ENCODE peak calls at places on chromosomes 2 and 18, in seven cellular contexts. T is SHP77 treated with DMSO at 0.1 percent for 48 hours; H is WERI-Rb-1; X is ovary; U is foreskin fibroblast; I is activated CD4-positive, alpha-beta T cell treated with anti-CD3 and anti-CD28 coated beads, Interleukin-2, amount 50 U/mL, for 48 hours; Z is central memory CD4-positive, alpha-beta T cell. J is an unnamed sample.
A peak's percentile ranks its signal among the peaks of the same experiment; 100 is the strongest.

GRCh38 chr2:5509362-5509761 is 182.8 kb upstream of the SOX11 start:
- DNase-seq in I (no peak), U (no peak), H (no peak), X (no peak), Z (no peak), T (no peak), J (no peak)

GRCh38 chr2:147082850-147083522 is 761.8 kb upstream of the ACVR2A start:
- DNase-seq in Z (peak; percentile 47), I (peak; percentile 34), X (no peak), H (peak; percentile 53), T (peak; percentile 3), U (peak; percentile 82), J (peak; percentile 71)

GRCh38 chr2:59083075-59083792 is 842.1 kb upstream of the FANCL start:
- DNase-seq in H (no peak), Z (no peak), X (no peak), T (no peak), U (no peak), I (no peak), J (no peak)

GRCh38 chr2:121648206-121648605 is 1.1 kb downstream of the CLASP1 start:
- DNase-seq in U (no peak), X (no peak), T (no peak), Z (no peak), H (no peak), I (no peak), J (no peak)

GRCh38 chr2:45510701-45511420 is 100.2 kb downstream of the SRBD1 start:
- DNase-seq in I (no peak), T (no peak), U (no peak), X (no peak), Z (no peak), H (no peak), J (no peak)

GRCh38 chr2:132577693-132578092 is 92.3 kb downstream of the LYPD1 start:
- DNase-seq in X (no peak), I (no peak), H (no peak), Z (no peak), U (no peak), T (no peak), J (no peak)

GRCh38 chr2:195498176-195498575 is 158.8 kb upstream of the SLC39A10 start:
- DNase-seq in Z (peak; percentile 55), T (no peak), H (peak; percentile 23), I (peak; percentile 51), U (peak; percentile 56), X (no peak), J (no peak)

GRCh38 chr18:72409923-72410322 is 134.2 kb downstream of the CBLN2 start:
- DNase-seq in I (no peak), T (no peak), X (no peak), H (no peak), Z (no peak), U (peak; percentile 9), J (no peak)

GRCh38 chr2:101418704-101419663 is 31.7 kb upstream of the CREG2 start:
- DNase-seq in T (no peak), Z (peak; percentile 55), I (peak; percentile 52), H (peak; percentile 51), X (no peak), U (peak; percentile 82), J (peak; percentile 64)

GRCh38 chr2:166841679-166842078 is 46.6 kb upstream of the XIRP2 start:
- DNase-seq in I (no peak), H (no peak), Z (no peak), X (no peak), T (no peak), U (no peak), J (no peak)

GRCh38 chr2:109429711-109430265 is 184.0 kb downstream of the SEPTIN10 start:
- DNase-seq in X (no peak), I (no peak), U (no peak), H (peak; percentile 4), Z (no peak), T (no peak), J (no peak)

GRCh38 chr2:38661306-38661705 is 4.6 kb upstream of the GALM start:
- DNase-seq in U (peak; percentile 56), Z (no peak), H (no peak), X (no peak), I (no peak), T (no peak), J (no peak)

GRCh38 chr2:28621172-28622100 is 125.6 kb downstream of the PLB1 start:
- DNase-seq in T (no peak), H (peak; percentile 45), U (peak; percentile 97), X (peak; percentile 66), Z (peak; percentile 95), I (peak; percentile 56), J (peak; percentile 94)

GRCh38 chr2:240461471-240462072 is 26.1 kb downstream of the GPC1 start:
- DNase-seq in Z (no peak), I (no peak), T (no peak), X (no peak), H (peak; percentile 7), U (no peak), J (no peak)

GRCh38 chr2:213757525-213757924 is 473.3 kb downstream of the SPAG16 start:
- DNase-seq in Z (no peak), I (no peak), X (no peak), U (no peak), T (no peak), H (no peak), J (no peak)

GRCh38 chr18:2979027-2979570 is 33.8 kb downstream of the LPIN2 start:
- DNase-seq in H (no peak), X (no peak), U (peak; percentile 90), Z (no peak), I (no peak), T (no peak), J (peak; percentile 19)

GRCh38 chr2:149572102-149572953 is 15.2 kb downstream of the MMADHC start:
- DNase-seq in Z (no peak), H (no peak), U (peak; percentile 72), T (no peak), I (no peak), X (no peak), J (peak; percentile 42)

GRCh38 chr2:202115385-202116060 is 42.5 kb downstream of the KIAA2012 start:
- DNase-seq in X (no peak), U (peak; percentile 71), H (no peak), T (no peak), Z (no peak), I (no peak), J (peak; percentile 72)

GRCh38 chr2:211175956-211176355 is 619.6 kb downstream of the CPS1 start:
- DNase-seq in X (no peak), U (no peak), T (no peak), Z (no peak), I (no peak), H (no peak), J (no peak)

GRCh38 chr2:9693138-9693520 is 62.3 kb upstream of the YWHAQ start:
- DNase-seq in I (no peak), T (no peak), Z (no peak), U (peak; percentile 78), H (no peak), X (no peak), J (peak; percentile 96)

GRCh38 chr18:73283788-73284187 is 416.0 kb upstream of the NETO1 start:
- DNase-seq in Z (no peak), X (no peak), U (peak; percentile 10), T (no peak), H (no peak), I (no peak), J (no peak)

GRCh38 chr2:209591021-209591420 is 167.2 kb downstream of the MAP2 start:
- DNase-seq in I (no peak), T (no peak), U (no peak), X (no peak), Z (no peak), H (no peak), J (no peak)

GRCh38 chr2:109173311-109174171 is 44.5 kb downstream of the SH3RF3 start:
- DNase-seq in I (no peak), X (peak; percentile 92), T (peak; percentile 21), Z (no peak), U (peak; percentile 93), H (no peak), J (peak; percentile 85)

GRCh38 chr2:75600418-75601088 is 39.8 kb upstream of the EVA1A start:
- DNase-seq in Z (no peak), T (no peak), I (no peak), U (peak; percentile 22), X (no peak), H (no peak), J (no peak)

GRCh38 chr18:9653390-9653789 is 39.0 kb upstream of the PPP4R1 start:
- DNase-seq in I (no peak), T (peak; percentile 13), U (peak; percentile 82), X (peak; percentile 37), Z (no peak), H (no peak), J (peak; percentile 31)

GRCh38 chr2:88656690-88657089 is 29.4 kb upstream of the EIF2AK3 start:
- DNase-seq in Z (no peak), U (peak; percentile 46), I (no peak), H (no peak), T (no peak), X (no peak), J (peak; percentile 31)

GRCh38 chr2:74050153-74050552 is 65.4 kb downstream of the TET3 start:
- DNase-seq in Z (no peak), I (no peak), H (no peak), T (no peak), U (no peak), X (no peak), J (no peak)

GRCh38 chr18:48632676-48633257 is 93.9 kb downstream of the CTIF start:
- DNase-seq in I (no peak), H (no peak), Z (no peak), U (no peak), X (no peak), T (no peak), J (no peak)

GRCh38 chr2:172735646-172736418 is at the start of gene RAPGEF4:
- DNase-seq in I (no peak), X (peak; percentile 31), H (peak; percentile 40), U (peak; percentile 42), T (no peak), Z (no peak), J (peak; percentile 11)

GRCh38 chr2:95277246-95277906 is 3.1 kb downstream of the PROM2 start:
- DNase-seq in X (no peak), H (peak; percentile 33), U (no peak), T (no peak), Z (no peak), I (no peak), J (no peak)

GRCh38 chr2:215188078-215188477 is 49.7 kb upstream of the ABCA12 start:
- DNase-seq in H (no peak), X (no peak), T (no peak), U (no peak), Z (no peak), I (no peak), J (no peak)

GRCh38 chr2:41337956-41338355 is 709.9 kb upstream of the PKDCC start:
- DNase-seq in U (no peak), X (no peak), I (no peak), Z (no peak), T (no peak), H (no peak), J (no peak)

GRCh38 chr2:86213699-86214502 is 14.6 kb downstream of the MRPL35 start:
- DNase-seq in X (no peak), Z (no peak), U (no peak), T (no peak), H (no peak), I (no peak), J (no peak)

GRCh38 chr2:129229830-129230441 is 749.5 kb upstream of the RAB6C start:
- DNase-seq in H (no peak), X (no peak), T (no peak), U (no peak), I (no peak), Z (no peak), J (no peak)

GRCh38 chr2:241777167-241777685 is 604 bp downstream of the GAL3ST2 start:
- DNase-seq in H (no peak), T (no peak), Z (no peak), I (no peak), U (no peak), X (peak; percentile 32), J (no peak)

GRCh38 chr2:1572638-1573037 is 159.4 kb downstream of the TPO start:
- DNase-seq in T (no peak), H (no peak), I (no peak), U (peak; percentile 55), X (no peak), Z (no peak), J (peak; percentile 89)

GRCh38 chr2:9552491-9553178 is 3.0 kb downstream of the ADAM17 start:
- DNase-seq in T (no peak), X (no peak), U (peak; percentile 76), Z (peak; percentile 17), H (no peak), I (no peak), J (no peak)